ENCODE peak calls at places on chromosomes 12 and 14, in eight cellular contexts. L is A673, H is lower lobe of right lung, X is upper lobe of right lung, Q is hepatocyte, D is pancreas, A is kidney, T is BJ. N is an unnamed sample. For H3K36me3, the result is how much of the 10 kb centered on the place peaks cover.

GRCh38 chr14:52328286-52328685 is 14.2 kb downstream of the PTGER2 start:
- DNase-seq in L (no peak), H (no peak), T (no peak), D (no peak), X (no peak), A (no peak), Q (no peak), N (peak)

GRCh38 chr12:101743242-101743641 is 4.0 kb upstream of the SYCP3 start:
- DNase-seq in T (no peak), D (no peak), X (no peak), A (no peak), L (no peak), H (no peak), Q (no peak), N (no peak)

GRCh38 chr14:51089278-51089677 is 5.6 kb downstream of the TRIM9 start:
- DNase-seq in Q (no peak), H (no peak), X (no peak), A (no peak), D (no peak), T (no peak), L (no peak), N (no peak)

GRCh38 chr14:104548802-104549535 is 30.6 kb upstream of the C14orf180 start:
- DNase-seq in D (no peak), A (peak), X (no peak), H (no peak), L (no peak), Q (no peak), T (no peak), N (no peak)

GRCh38 chr12:3214508-3215365 is 137.6 kb downstream of the TSPAN9 start:
- DNase-seq in H (no peak), D (no peak), Q (no peak), A (no peak), L (no peak), X (no peak), T (no peak), N (peak)

GRCh38 chr14:44854114-44854513 is 107.6 kb downstream of the KLHL28 start:
- DNase-seq in X (no peak), H (no peak), T (no peak), A (no peak), L (no peak), Q (no peak), D (no peak), N (no peak)

GRCh38 chr14:31508140-31508539 is 20.3 kb upstream of the GPR33 start:
- DNase-seq in A (no peak), Q (no peak), D (no peak), T (no peak), X (no peak), L (peak), H (no peak), N (no peak)

GRCh38 chr12:116759783-116760581 is 21.9 kb downstream of the RNFT2 start:
- DNase-seq in Q (no peak), H (no peak), T (no peak), X (peak), A (no peak), D (no peak), L (no peak), N (no peak)

GRCh38 chr12:84058136-84058535 is 854.5 kb downstream of the SLC6A15 start:
- DNase-seq in H (no peak), T (no peak), X (no peak), D (no peak), L (no peak), Q (no peak), A (no peak), N (no peak)

GRCh38 chr14:92160619-92161018 is 38.9 kb downstream of the CPSF2 start:
- DNase-seq in H (no peak), D (no peak), L (no peak), A (no peak), X (no peak), T (peak), Q (no peak), N (peak)

GRCh38 chr12:96908170-96908675 is 1.2 kb downstream of the NEDD1 start:
- DNase-seq in H (no peak), X (no peak), L (no peak), T (no peak), Q (no peak), D (no peak), A (no peak), N (no peak)

GRCh38 chr12:124498870-124499753 is 68.3 kb downstream of the NCOR2 start:
- DNase-seq in X (no peak), L (peak), D (no peak), Q (no peak), T (no peak), A (no peak), H (no peak), N (peak)
- TF ChIP-seq CTCF in X (no peak), L (peak), D (no peak), Q (no peak), T (no peak), A (no peak), H (no peak), N (peak)

GRCh38 chr12:6231359-6232268 is 31.4 kb downstream of the CD9 start:
- DNase-seq in D (no peak), L (no peak), H (no peak), A (no peak), T (no peak), X (no peak), Q (no peak), N (peak)

GRCh38 chr12:6234214-6234613 is 34.0 kb downstream of the CD9 start:
- DNase-seq in L (no peak), Q (no peak), D (no peak), X (no peak), H (no peak), T (no peak), A (no peak), N (no peak)

GRCh38 chr12:6235499-6235898 is 35.3 kb downstream of the CD9 start:
- DNase-seq in H (peak), D (peak), A (peak), X (peak), Q (peak), T (no peak), L (no peak), N (no peak)

GRCh38 chr12:6234906-6235305 is 34.7 kb downstream of the CD9 start:
- DNase-seq in Q (no peak), T (no peak), D (no peak), L (no peak), A (peak), H (no peak), X (no peak), N (no peak)

DNA sequence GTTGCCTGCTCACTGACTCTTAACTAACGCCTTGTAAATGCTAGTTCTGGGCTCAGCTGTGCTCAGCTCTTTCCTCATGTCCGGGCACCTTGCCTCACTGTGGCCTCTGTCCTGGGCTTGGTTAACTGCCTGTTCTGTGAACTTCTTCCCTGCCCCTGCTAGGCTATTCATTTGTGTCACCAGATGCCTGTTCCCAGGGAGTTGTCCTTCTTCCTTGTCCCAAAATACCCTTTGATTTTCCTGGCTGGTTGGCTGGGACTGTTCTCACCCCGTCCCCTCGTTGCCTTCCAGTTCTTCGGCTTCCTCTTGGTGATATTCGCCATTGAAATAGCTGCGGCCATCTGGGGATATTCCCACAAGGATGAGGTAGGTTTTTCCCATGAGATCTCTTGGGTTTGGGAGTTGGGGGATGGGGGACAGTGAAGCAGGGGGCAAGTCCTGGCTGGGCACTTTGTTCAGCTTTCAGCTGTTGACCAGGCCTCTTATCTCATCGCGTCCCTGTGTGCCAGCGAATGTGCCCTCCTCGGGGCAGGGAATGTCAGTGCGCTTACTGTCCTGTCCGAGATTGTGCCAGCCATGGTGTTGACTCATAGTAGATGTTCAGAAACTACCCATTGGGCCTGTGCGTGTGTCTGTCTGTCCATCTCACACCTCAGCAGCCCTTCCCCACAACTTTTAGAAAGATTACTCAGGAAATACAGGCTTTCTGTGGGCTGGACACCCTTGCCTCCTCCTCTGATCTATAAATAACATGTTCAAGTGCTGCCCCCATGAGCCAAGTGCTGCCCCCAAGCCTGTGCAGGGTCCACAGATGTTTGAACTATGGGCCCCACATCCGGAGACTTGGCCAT is 33.1 kb downstream of the CD9 start:
- DNase-seq in Q (no peak), H (no peak), X (peak), A (peak), L (no peak), D (peak), T (no peak), N (no peak)
- H3K36me3 ChIP-seq in Q (under half), H (half or more), X (half or more), A (under half), L (under half), D (under half), T (under half), N (under half)

GRCh38 chr12:6869049-6870021 is 2.0 kb downstream of the TPI1 start:
- DNase-seq in X (peak), Q (peak), L (peak), H (peak), A (peak), T (no peak), D (peak), N (peak)
- H3K4me3 ChIP-seq in X (peak), Q (peak), L (peak), H (peak), A (peak), T (peak), D (no peak), N (peak)

DNA sequence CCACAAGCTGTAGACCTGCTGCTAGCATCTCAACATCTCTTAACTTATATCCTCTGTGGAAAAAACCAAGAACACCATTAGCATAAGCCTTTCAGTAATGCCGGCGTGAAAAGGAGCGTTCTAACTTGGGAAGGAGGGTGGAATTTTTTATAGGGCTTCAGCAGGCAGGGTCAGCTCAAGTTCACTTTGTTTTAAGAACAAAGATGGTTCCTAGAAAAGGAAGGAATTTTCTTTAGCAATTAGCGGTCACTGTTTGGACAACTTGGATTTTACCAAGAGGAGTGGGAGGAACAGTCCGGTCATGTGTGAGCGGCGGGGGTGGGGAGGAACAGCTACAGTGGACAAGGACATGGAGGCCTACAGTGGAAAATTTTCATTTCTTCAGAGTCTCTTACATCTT is 35.9 kb downstream of the BBS10 start:
- DNase-seq in T (no peak), A (peak), Q (no peak), H (no peak), D (no peak), X (peak), L (no peak), N (no peak)
- TF ChIP-seq CTCF in T (no peak), A (no peak), Q (no peak), H (no peak), D (no peak), X (no peak), L (no peak), N (no peak)

GRCh38 chr14:71734076-71734475 is 198.2 kb upstream of the RGS6 start:
- DNase-seq in Q (no peak), L (no peak), X (no peak), H (no peak), T (no peak), A (no peak), D (no peak), N (no peak)
- H3K36me3 ChIP-seq in Q (under half), L (under half), X (half or more), H (half or more), T (under half), A (under half), D (under half), N (under half)

GRCh38 chr12:91633206-91633605 is 450.6 kb upstream of the DCN start:
- DNase-seq in D (no peak), Q (no peak), A (no peak), H (no peak), T (no peak), X (no peak), L (no peak), N (no peak)
- H3K4me3 ChIP-seq in D (no peak), Q (no peak), A (no peak), H (no peak), T (no peak), X (no peak), L (no peak), N (no peak)

GRCh38 chr14:60485057-60485599 is 735 bp downstream of the C14orf39 start:
- DNase-seq in T (no peak), X (no peak), H (no peak), Q (no peak), D (no peak), L (peak), A (no peak), N (peak)

GRCh38 chr14:60490270-60490669 is 4.4 kb upstream of the C14orf39 start:
- DNase-seq in X (no peak), T (no peak), H (no peak), D (no peak), L (no peak), Q (no peak), A (no peak), N (no peak)

GRCh38 chr14:60487211-60487610 is 1.3 kb upstream of the C14orf39 start:
- DNase-seq in T (no peak), D (no peak), Q (no peak), X (no peak), H (no peak), A (no peak), L (no peak), N (no peak)

GRCh38 chr14:60485600-60486251 is at the start of gene C14orf39:
- DNase-seq in A (peak), T (no peak), L (peak), Q (peak), H (no peak), X (no peak), D (no peak), N (peak)

GRCh38 chr14:60488175-60488574 is 2.3 kb upstream of the C14orf39 start:
- DNase-seq in H (no peak), Q (no peak), D (no peak), T (no peak), A (no peak), L (peak), X (no peak), N (peak)
- TF ChIP-seq CTCF in H (no peak), Q (peak), D (no peak), T (no peak), A (no peak), L (peak), X (no peak), N (peak)

GRCh38 chr12:109560867-109561710 is 12.2 kb downstream of the MMAB start:
- DNase-seq in D (no peak), X (no peak), Q (no peak), H (no peak), L (no peak), A (no peak), T (no peak), N (no peak)

GRCh38 chr12:109559601-109560000 is 13.7 kb downstream of the MMAB start:
- DNase-seq in D (no peak), Q (no peak), H (no peak), A (no peak), L (no peak), T (no peak), X (no peak), N (no peak)

GRCh38 chr12:109561711-109562030 is 11.6 kb downstream of the MMAB start:
- DNase-seq in X (no peak), D (no peak), T (no peak), Q (no peak), A (no peak), H (no peak), L (no peak), N (no peak)

GRCh38 chr12:109563291-109564284 is 9.7 kb downstream of the MMAB start:
- DNase-seq in D (no peak), X (no peak), T (no peak), A (no peak), Q (no peak), L (no peak), H (no peak), N (no peak)

GRCh38 chr12:109562871-109563270 is 10.4 kb downstream of the MMAB start:
- DNase-seq in A (no peak), Q (no peak), X (no peak), T (no peak), D (no peak), H (no peak), L (no peak), N (no peak)
- H3K36me3 ChIP-seq in A (under half), Q (under half), X (under half), T (under half), D (under half), H (half or more), L (half or more), N (under half)

GRCh38 chr14:63909984-63910383 is 57.2 kb downstream of the SYNE2 start:
- DNase-seq in A (no peak), D (no peak), H (no peak), Q (no peak), T (no peak), X (no peak), L (no peak), N (no peak)

GRCh38 chr14:63904724-63905123 is 51.9 kb downstream of the SYNE2 start:
- DNase-seq in L (no peak), T (no peak), Q (no peak), H (no peak), X (no peak), D (no peak), A (no peak), N (no peak)

GRCh38 chr14:63905370-63905769 is 52.6 kb downstream of the SYNE2 start:
- DNase-seq in X (no peak), Q (no peak), H (no peak), A (no peak), L (no peak), T (no peak), D (no peak), N (no peak)

GRCh38 chr14:63910593-63911363 is 58.0 kb downstream of the SYNE2 start:
- DNase-seq in X (no peak), L (no peak), H (no peak), D (no peak), A (no peak), T (no peak), Q (no peak), N (no peak)

GRCh38 chr14:63908667-63909264 is 56.0 kb downstream of the SYNE2 start:
- DNase-seq in X (no peak), H (no peak), Q (no peak), D (no peak), L (no peak), T (no peak), A (no peak), N (no peak)
- H3K4me3 ChIP-seq in X (peak), H (peak), Q (no peak), D (no peak), L (no peak), T (no peak), A (peak), N (no peak)

N was measured in bronchial epithelial cell.